ENCODE peak calls at places on chromosomes 4 and X, in four cellular contexts. W, P, X and A are unnamed samples.

GRCh38 chrX:24528605-24529004 is 63.5 kb downstream of the PDK3 start:
- DNase-seq in W (no peak), P (no peak), X (no peak), A (no peak)

GRCh38 chr4:78544681-78545080 is 6.9 kb upstream of the ANXA3 start:
- DNase-seq in W (no peak), P (no peak), X (no peak), A (no peak)

GRCh38 chr4:1731180-1731579 is 9.9 kb downstream of the TACC3 start:
- DNase-seq in W (no peak), P (no peak), X (no peak), A (no peak)

GRCh38 chr4:73853246-73853704 is at the start of gene PF4V1:
- DNase-seq in W (no peak), P (no peak), X (no peak), A (no peak)

GRCh38 chrX:45449982-45450381 is 249.3 kb upstream of the DIPK2B start:
- DNase-seq in W (no peak), P (no peak), X (no peak), A (no peak)

GRCh38 chr4:56283394-56283793 is 103.9 kb downstream of the AASDH start:
- DNase-seq in W (no peak), P (no peak), X (no peak), A (no peak)

GRCh38 chr4:15771419-15772058 is 6.6 kb upstream of the CD38 start:
- DNase-seq in W (no peak), P (no peak), X (no peak), A (no peak)

GRCh38 chr4:16269742-16270522 is 43.7 kb upstream of the TAPT1 start:
- DNase-seq in W (no peak), P (no peak), X (no peak), A (no peak)

GRCh38 chrX:150954951-150955350 is 28.2 kb upstream of the HMGB3 start:
- DNase-seq in W (no peak), P (no peak), X (no peak), A (no peak)

GRCh38 chr4:56186808-56187523 is 200.3 kb downstream of the AASDH start:
- DNase-seq in W (no peak), P (no peak), X (no peak), A (no peak)

GRCh38 chrX:141301017-141301416 is 58.7 kb upstream of the SPANXC start:
- DNase-seq in W (no peak), P (no peak), X (no peak), A (no peak)

GRCh38 chr4:71151054-71151453 is 157.6 kb downstream of the DCK start:
- DNase-seq in W (no peak), P (no peak), X (no peak), A (no peak)